ENCODE peak calls at places on chromosome 11, in nine cellular contexts. T is HEK293T; L is stimulated activated CD4-positive, alpha-beta T cell treated with anti-CD3 and anti-CD28 coated beads, Interleukin-1b, Interleukin-23, amount 100 ng/mL, for 1 hour; V is choroid plexus epithelial cell; R is aorta; H is Caco-2; E is ELR; C is sigmoid colon; J is EH. N is an unnamed sample.

GRCh38 chr11:69893631-69894030 is 74.4 kb upstream of the FGF3 start:
- DNase-seq in R (peak), T (no peak), J (no peak), E (no peak), C (no peak), H (no peak), L (no peak), V (no peak), N (no peak)

GRCh38 chr11:67631427-67631826 is 1.7 kb upstream of the NUDT8 start:
- DNase-seq in L (no peak), H (no peak), E (no peak), R (peak), J (no peak), C (no peak), T (no peak), V (no peak), N (no peak)

GRCh38 chr11:65934014-65934413 is 11.3 kb upstream of the TSGA10IP start:
- DNase-seq in C (no peak), R (no peak), V (peak), T (no peak), L (no peak), E (no peak), H (no peak), J (peak), N (no peak)

GRCh38 chr11:135033545-135033944 is 621.5 kb upstream of the B3GAT1 start:
- DNase-seq in T (peak), R (no peak), L (no peak), H (peak), V (peak), C (no peak), E (no peak), J (no peak), N (no peak)

GRCh38 chr11:123566852-123567251 is 87.6 kb downstream of the SCN3B start:
- DNase-seq in J (no peak), V (no peak), T (no peak), H (no peak), E (no peak), R (no peak), L (no peak), C (no peak), N (no peak)

GRCh38 chr11:73962097-73962705 is 11.4 kb downstream of the DNAJB13 start:
- DNase-seq in L (no peak), C (no peak), V (no peak), H (no peak), E (no peak), T (no peak), J (no peak), R (no peak), N (no peak)

GRCh38 chr11:66294626-66295620 is 3.2 kb downstream of the TMEM151A start:
- DNase-seq in J (no peak), L (no peak), E (no peak), R (no peak), V (no peak), C (no peak), T (no peak), H (no peak), N (no peak)

GRCh38 chr11:95453616-95454118 is 222.7 kb upstream of the SESN3 start:
- DNase-seq in H (no peak), C (peak), L (no peak), R (peak), T (no peak), J (no peak), E (no peak), V (no peak), N (no peak)

GRCh38 chr11:119530503-119530902 is 107.5 kb upstream of the THY1 start:
- DNase-seq in T (no peak), H (peak), R (no peak), E (no peak), J (no peak), V (no peak), C (no peak), L (no peak), N (no peak)

GRCh38 chr11:8671242-8671641 is 11.2 kb downstream of the TRIM66 start:
- DNase-seq in J (peak), H (no peak), V (peak), R (peak), T (no peak), L (no peak), C (peak), E (peak), N (peak)

GRCh38 chr11:119728226-119728626 is 774 bp downstream of the NECTIN1 start:
- DNase-seq in V (peak), R (no peak), E (peak), L (no peak), J (peak), T (peak), C (no peak), H (peak), N (no peak)

GRCh38 chr11:5837695-5838094 is 4.0 kb downstream of the OR52E6 start:
- DNase-seq in E (no peak), T (no peak), R (no peak), L (no peak), C (no peak), H (no peak), V (no peak), J (no peak), N (no peak)

GRCh38 chr11:91047882-91048281 is 825.0 kb upstream of the CHORDC1 start:
- DNase-seq in H (no peak), T (no peak), C (no peak), E (no peak), L (no peak), V (no peak), R (no peak), J (no peak), N (no peak)

GRCh38 chr11:57424802-57425564 is 1.9 kb downstream of the SLC43A3 start:
- DNase-seq in L (peak), V (peak), E (peak), R (peak), H (no peak), J (peak), T (no peak), C (peak), N (peak)

GRCh38 chr11:128210148-128210940 is 377.0 kb downstream of the ETS1 start:
- DNase-seq in L (no peak), E (peak), C (no peak), V (peak), J (peak), T (no peak), R (no peak), H (peak), N (peak)

GRCh38 chr11:117122546-117122945 is 21.5 kb upstream of the PAFAH1B2 start:
- DNase-seq in V (no peak), R (no peak), T (no peak), L (no peak), J (no peak), H (no peak), C (no peak), E (no peak), N (no peak)

GRCh38 chr11:63880031-63880841 is 36.7 kb downstream of the RCOR2 start:
- DNase-seq in J (peak), E (peak), T (no peak), V (peak), C (no peak), L (no peak), R (no peak), H (no peak), N (no peak)

GRCh38 chr11:27553186-27553585 is 46.6 kb upstream of the LIN7C start:
- DNase-seq in L (no peak), V (no peak), T (no peak), E (no peak), H (no peak), J (peak), R (no peak), C (no peak), N (no peak)

GRCh38 chr11:123654566-123655081 is at the start of gene SCN3B:
- DNase-seq in E (peak), L (no peak), T (peak), H (peak), J (peak), V (peak), C (peak), R (peak), N (no peak)